ENCODE peak calls at places on chromosomes 13 and 19, in five cellular contexts. U is naive thymus-derived CD8-positive, alpha-beta T cell; D is CD4-positive, alpha-beta T cell; Y is lower lobe of right lung; S is stimulated activated CD4-positive, alpha-beta T cell treated with anti-CD3 and anti-CD28 coated beads, Interleukin-2, amount 100 ng/mL, for 4 hours. V is an unnamed sample.
A peak's percentile ranks its signal among the peaks of the same experiment; 100 is the strongest.

GRCh38 chr19:15124572-15125231 is 17.5 kb downstream of the SYDE1 start:
- DNase-seq in U (peak; percentile 24), D (no peak), Y (peak; percentile 60), S (no peak), V (no peak)

GRCh38 chr13:112983428-112984196 is 14.6 kb downstream of the MCF2L start:
- DNase-seq in U (no peak), D (no peak), Y (no peak), S (no peak), V (no peak)

GRCh38 chr13:93004919-93005318 is 221.7 kb upstream of the GPC6 start:
- DNase-seq in U (no peak), D (no peak), Y (no peak), S (no peak), V (no peak)

GRCh38 chr19:33639034-33639681 is 17.4 kb downstream of the CHST8 start:
- DNase-seq in U (no peak), D (no peak), Y (peak; percentile 12), S (no peak), V (no peak)

GRCh38 chr19:5445667-5446066 is 9.6 kb upstream of the ZNRF4 start:
- DNase-seq in U (no peak), D (no peak), Y (no peak), S (no peak), V (no peak)

GRCh38 chr19:50974702-50975555 is 5.5 kb upstream of the KLK6 start:
- DNase-seq in U (no peak), D (no peak), Y (no peak), S (no peak), V (no peak)

GRCh38 chr19:33727331-33728028 is 69.2 kb upstream of the KCTD15 start:
- DNase-seq in U (no peak), D (no peak), Y (no peak), S (no peak), V (no peak)

GRCh38 chr13:113953561-113953960 is 20.3 kb downstream of the C13orf46 start:
- DNase-seq in U (no peak), D (no peak), Y (no peak), S (no peak), V (no peak)

GRCh38 chr13:21243843-21244184 is 67.4 kb downstream of the MRPL57 start:
- DNase-seq in U (no peak), D (no peak), Y (no peak), S (no peak), V (no peak)

GRCh38 chr13:61156753-61157152 is 258.9 kb downstream of the PCDH20 start:
- DNase-seq in U (no peak), D (no peak), Y (no peak), S (no peak), V (no peak)

GRCh38 chr19:52464798-52465470 is 11.6 kb downstream of the ZNF578 start:
- DNase-seq in U (no peak), D (no peak), Y (no peak), S (no peak), V (no peak)

GRCh38 chr19:41746593-41747227 is 8.6 kb upstream of the CEACAM6 start:
- DNase-seq in U (peak; percentile 24), D (peak; percentile 22), Y (peak; percentile 62), S (peak; percentile 27), V (no peak)

GRCh38 chr13:73593199-73593765 is 534.5 kb downstream of the KLF5 start:
- DNase-seq in U (no peak), D (no peak), Y (no peak), S (no peak), V (no peak)

GRCh38 chr13:97356592-97356991 is 77.4 kb upstream of the RAP2A start:
- DNase-seq in U (no peak), D (no peak), Y (no peak), S (no peak), V (no peak)

GRCh38 chr19:7833225-7834156 is 3.5 kb downstream of the EVI5L start:
- DNase-seq in U (no peak), D (no peak), Y (peak; percentile 92), S (no peak), V (no peak)

GRCh38 chr19:55474269-55475265 is 1.9 kb upstream of the ZNF628 start:
- DNase-seq in U (no peak), D (no peak), Y (no peak), S (no peak), V (no peak)

GRCh38 chr13:59478908-59479307 is 684.8 kb downstream of the DIAPH3 start:
- DNase-seq in U (no peak), D (no peak), Y (no peak), S (no peak), V (no peak)

GRCh38 chr13:70253834-70254233 is 145.6 kb upstream of the KLHL1 start:
- DNase-seq in U (no peak), D (no peak), Y (no peak), S (no peak), V (peak; percentile 23)

GRCh38 chr19:48683349-48683748 is 10.5 kb upstream of the NTN5 start:
- DNase-seq in U (no peak), D (no peak), Y (peak; percentile 73), S (peak; percentile 13), V (no peak)

GRCh38 chr13:63287926-63288325 is 1872.3 kb upstream of the PCDH20 start:
- DNase-seq in U (no peak), D (no peak), Y (no peak), S (no peak), V (no peak)

GRCh38 chr19:13051581-13052165 is 51.0 kb downstream of the LYL1 start:
- DNase-seq in U (no peak), D (no peak), Y (peak; percentile 90), S (no peak), V (no peak)

GRCh38 chr13:25494708-25495411 is 123.1 kb downstream of the ATP8A2 start:
- DNase-seq in U (no peak), D (no peak), Y (no peak), S (no peak), V (no peak)

GRCh38 chr19:51354742-51355148 is 11.4 kb downstream of the ETFB start:
- DNase-seq in U (peak; percentile 50), D (no peak), Y (no peak), S (no peak), V (no peak)

GRCh38 chr13:100588350-100589177 is at the start of gene GGACT:
- DNase-seq in U (peak; percentile 83), D (peak; percentile 80), Y (peak; percentile 84), S (peak; percentile 80), V (no peak)

GRCh38 chr13:99969934-99970760 is 1.4 kb downstream of the ZIC5 start:
- DNase-seq in U (peak; percentile 40), D (no peak), Y (no peak), S (peak; percentile 61), V (no peak)

GRCh38 chr19:30304540-30304939 is 67.6 kb upstream of the ZNF536 start:
- DNase-seq in U (no peak), D (no peak), Y (no peak), S (no peak), V (no peak)

GRCh38 chr13:71861769-71862168 is 5.2 kb downstream of the DACH1 start:
- DNase-seq in U (no peak), D (no peak), Y (no peak), S (no peak), V (no peak)

GRCh38 chr13:44355643-44356042 is 18.0 kb upstream of the SERP2 start:
- DNase-seq in U (no peak), D (no peak), Y (no peak), S (no peak), V (no peak)

GRCh38 chr19:10817291-10818038 is 18.5 kb downstream of the TMED1 start:
- DNase-seq in U (no peak), D (no peak), Y (no peak), S (no peak), V (peak; percentile 83)

GRCh38 chr19:39052243-39052746 is 19.9 kb upstream of the FBXO27 start:
- DNase-seq in U (peak; percentile 74), D (peak; percentile 57), Y (peak; percentile 81), S (peak; percentile 53), V (no peak)

GRCh38 chr19:38375748-38376147 is 1.4 kb downstream of the PSMD8 start:
- DNase-seq in U (no peak), D (no peak), Y (no peak), S (no peak), V (no peak)

GRCh38 chr13:44140146-44140545 is 233.5 kb upstream of the SERP2 start:
- DNase-seq in U (no peak), D (no peak), Y (no peak), S (no peak), V (no peak)

GRCh38 chr19:2528543-2529173 is 52.7 kb downstream of the GADD45B start:
- DNase-seq in U (no peak), D (no peak), Y (peak; percentile 76), S (no peak), V (no peak)

GRCh38 chr13:21050288-21051197 is 10.8 kb downstream of the LATS2 start:
- DNase-seq in U (no peak), D (no peak), Y (no peak), S (no peak), V (no peak)